ENCODE peak calls at places on chromosome 18, in seven cellular contexts. One of them, this sample, is unnamed.

GRCh38 chr18:69843047-69843446 is 104.6 kb downstream of the CD226 start:
- DNase-seq in kidney: no peak
- DNase-seq in lower lobe of right lung: no peak
- DNase-seq in neural progenitor cell: no peak
- DNase-seq in heart right ventricle: no peak
- DNase-seq in fibroblast of lung: no peak
- DNase-seq in astrocyte: no peak
- DNase-seq in this sample: no peak

GRCh38 chr18:24089059-24089458 is 49.8 kb upstream of the CABYR start:
- DNase-seq in kidney: no peak
- DNase-seq in lower lobe of right lung: no peak
- DNase-seq in neural progenitor cell: no peak
- DNase-seq in heart right ventricle: peak; percentile 30
- DNase-seq in fibroblast of lung: peak; percentile 19
- DNase-seq in astrocyte: no peak
- DNase-seq in this sample: no peak

GRCh38 chr18:77108001-77108692 is 24.4 kb downstream of the MBP start:
- DNase-seq in kidney: peak; percentile 76
- DNase-seq in lower lobe of right lung: no peak
- DNase-seq in neural progenitor cell: peak; percentile 26
- DNase-seq in heart right ventricle: no peak
- DNase-seq in fibroblast of lung: peak; percentile 97
- DNase-seq in astrocyte: peak; percentile 94
- DNase-seq in this sample: no peak

GRCh38 chr18:67531929-67532328 is 15.4 kb upstream of the DSEL start:
- DNase-seq in kidney: no peak
- DNase-seq in lower lobe of right lung: no peak
- DNase-seq in neural progenitor cell: no peak
- DNase-seq in heart right ventricle: no peak
- DNase-seq in fibroblast of lung: no peak
- DNase-seq in astrocyte: no peak
- DNase-seq in this sample: no peak

GRCh38 chr18:76588591-76589303 is 93.7 kb upstream of the ZNF516 start:
- DNase-seq in kidney: no peak
- DNase-seq in lower lobe of right lung: no peak
- DNase-seq in neural progenitor cell: peak; percentile 27
- DNase-seq in heart right ventricle: no peak
- DNase-seq in fibroblast of lung: no peak
- DNase-seq in astrocyte: peak; percentile 24
- DNase-seq in this sample: no peak

GRCh38 chr18:29840101-29840500 is 1202.4 kb downstream of the DSC3 start:
- DNase-seq in kidney: no peak
- DNase-seq in lower lobe of right lung: no peak
- DNase-seq in neural progenitor cell: no peak
- DNase-seq in heart right ventricle: no peak
- DNase-seq in fibroblast of lung: peak; percentile 39
- DNase-seq in astrocyte: peak; percentile 75
- DNase-seq in this sample: no peak

GRCh38 chr18:44588466-44588865 is 92.2 kb upstream of the SETBP1 start:
- DNase-seq in kidney: no peak
- DNase-seq in lower lobe of right lung: no peak
- DNase-seq in neural progenitor cell: no peak
- DNase-seq in heart right ventricle: no peak
- DNase-seq in fibroblast of lung: peak; percentile 23
- DNase-seq in astrocyte: no peak
- DNase-seq in this sample: no peak

GRCh38 chr18:80147418-80148315 is 38.6 kb downstream of the ADNP2 start:
- DNase-seq in kidney: peak; percentile 94
- DNase-seq in lower lobe of right lung: peak; percentile 84
- DNase-seq in neural progenitor cell: peak; percentile 51
- DNase-seq in heart right ventricle: peak; percentile 86
- DNase-seq in fibroblast of lung: peak; percentile 76
- DNase-seq in astrocyte: peak; percentile 73
- DNase-seq in this sample: peak; percentile 76

GRCh38 chr18:75201273-75201898 is 7.6 kb downstream of the PTGR3 start:
- DNase-seq in kidney: no peak
- DNase-seq in lower lobe of right lung: no peak
- DNase-seq in neural progenitor cell: no peak
- DNase-seq in heart right ventricle: no peak
- DNase-seq in fibroblast of lung: no peak
- DNase-seq in astrocyte: no peak
- DNase-seq in this sample: no peak

GRCh38 chr18:35750929-35751328 is 169.4 kb downstream of the GALNT1 start:
- DNase-seq in kidney: no peak
- DNase-seq in lower lobe of right lung: no peak
- DNase-seq in neural progenitor cell: no peak
- DNase-seq in heart right ventricle: no peak
- DNase-seq in fibroblast of lung: no peak
- DNase-seq in astrocyte: no peak
- DNase-seq in this sample: no peak

GRCh38 chr18:35749701-35750100 is 168.2 kb downstream of the GALNT1 start:
- DNase-seq in kidney: no peak
- DNase-seq in lower lobe of right lung: no peak
- DNase-seq in neural progenitor cell: no peak
- DNase-seq in heart right ventricle: no peak
- DNase-seq in fibroblast of lung: no peak
- DNase-seq in astrocyte: no peak
- DNase-seq in this sample: no peak

GRCh38 chr18:35746826-35747339 is 165.3 kb downstream of the GALNT1 start:
- DNase-seq in kidney: no peak
- DNase-seq in lower lobe of right lung: no peak
- DNase-seq in neural progenitor cell: no peak
- DNase-seq in heart right ventricle: no peak
- DNase-seq in fibroblast of lung: no peak
- DNase-seq in astrocyte: no peak
- DNase-seq in this sample: no peak

GRCh38 chr18:35745814-35746213 is 164.3 kb downstream of the GALNT1 start:
- DNase-seq in kidney: no peak
- DNase-seq in lower lobe of right lung: no peak
- DNase-seq in neural progenitor cell: no peak
- DNase-seq in heart right ventricle: no peak
- DNase-seq in fibroblast of lung: no peak
- DNase-seq in astrocyte: no peak
- DNase-seq in this sample: no peak

GRCh38 chr18:35747894-35748472 is 166.4 kb downstream of the GALNT1 start:
- DNase-seq in kidney: no peak
- DNase-seq in lower lobe of right lung: no peak
- DNase-seq in neural progenitor cell: peak; percentile 15
- DNase-seq in heart right ventricle: no peak
- DNase-seq in fibroblast of lung: no peak
- DNase-seq in astrocyte: no peak
- DNase-seq in this sample: no peak
- H3K27ac ChIP-seq in kidney: no peak overlapping the region
- H3K27ac ChIP-seq in lower lobe of right lung: no peak overlapping the region
- H3K27ac ChIP-seq in neural progenitor cell: no peak overlapping the region
- H3K27ac ChIP-seq in heart right ventricle: no peak overlapping the region
- H3K27ac ChIP-seq in fibroblast of lung: no peak overlapping the region
- H3K27ac ChIP-seq in astrocyte: no peak overlapping the region
- H3K27ac ChIP-seq in this sample: no peak overlapping the region

DNA sequence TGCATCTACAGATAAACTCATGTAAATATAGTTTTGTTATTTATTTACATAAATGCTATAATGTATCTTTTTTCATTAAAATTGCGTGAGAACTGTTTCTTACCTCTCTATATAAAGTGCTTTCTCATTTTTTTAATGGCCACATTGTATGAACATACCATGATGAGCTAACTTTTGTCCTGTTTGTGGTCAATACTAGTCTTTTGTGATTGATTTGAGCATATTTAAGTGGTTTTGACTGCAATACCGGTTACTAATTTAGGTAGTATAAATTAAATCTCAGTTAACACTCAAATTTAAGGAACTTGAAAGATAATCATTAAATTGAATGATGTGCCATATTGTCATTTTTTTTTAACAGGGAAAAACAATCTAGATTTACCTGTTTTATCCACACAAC is 108.2 kb downstream of the HAUS1 start:
- DNase-seq in kidney: no peak
- DNase-seq in lower lobe of right lung: no peak
- DNase-seq in neural progenitor cell: no peak
- DNase-seq in heart right ventricle: no peak
- DNase-seq in fibroblast of lung: no peak
- DNase-seq in astrocyte: no peak
- DNase-seq in this sample: no peak
- H3K27ac ChIP-seq in kidney: no peak overlapping the region
- H3K27ac ChIP-seq in lower lobe of right lung: no peak overlapping the region
- H3K27ac ChIP-seq in neural progenitor cell: no peak overlapping the region
- H3K27ac ChIP-seq in heart right ventricle: no peak overlapping the region
- H3K27ac ChIP-seq in fibroblast of lung: no peak overlapping the region
- H3K27ac ChIP-seq in astrocyte: no peak overlapping the region
- H3K27ac ChIP-seq in this sample: peak overlapping the region; percentile 4

GRCh38 chr18:3044931-3045698 is 32.2 kb upstream of the LPIN2 start:
- DNase-seq in kidney: no peak
- DNase-seq in lower lobe of right lung: peak; percentile 69
- DNase-seq in neural progenitor cell: no peak
- DNase-seq in heart right ventricle: peak; percentile 33
- DNase-seq in fibroblast of lung: no peak
- DNase-seq in astrocyte: no peak
- DNase-seq in this sample: no peak
- H3K27ac ChIP-seq in kidney: no peak overlapping the region
- H3K27ac ChIP-seq in lower lobe of right lung: peak overlapping the region; percentile 37
- H3K27ac ChIP-seq in neural progenitor cell: no peak overlapping the region
- H3K27ac ChIP-seq in heart right ventricle: no peak overlapping the region
- H3K27ac ChIP-seq in fibroblast of lung: no peak overlapping the region
- H3K27ac ChIP-seq in astrocyte: no peak overlapping the region
- H3K27ac ChIP-seq in this sample: no peak overlapping the region

GRCh38 chr18:59279722-59280121 is 6.5 kb upstream of the RAX start:
- DNase-seq in kidney: no peak
- DNase-seq in lower lobe of right lung: no peak
- DNase-seq in neural progenitor cell: no peak
- DNase-seq in heart right ventricle: no peak
- DNase-seq in fibroblast of lung: no peak
- DNase-seq in astrocyte: no peak
- DNase-seq in this sample: no peak
- H3K27ac ChIP-seq in kidney: no peak overlapping the region
- H3K27ac ChIP-seq in lower lobe of right lung: no peak overlapping the region
- H3K27ac ChIP-seq in neural progenitor cell: no peak overlapping the region
- H3K27ac ChIP-seq in heart right ventricle: no peak overlapping the region
- H3K27ac ChIP-seq in fibroblast of lung: no peak overlapping the region
- H3K27ac ChIP-seq in astrocyte: no peak overlapping the region
- H3K27ac ChIP-seq in this sample: no peak overlapping the region

GRCh38 chr18:28606686-28607085 is 429.8 kb upstream of the CDH2 start:
- DNase-seq in kidney: no peak
- DNase-seq in lower lobe of right lung: no peak
- DNase-seq in neural progenitor cell: no peak
- DNase-seq in heart right ventricle: no peak
- DNase-seq in fibroblast of lung: no peak
- DNase-seq in astrocyte: no peak
- DNase-seq in this sample: no peak
- H3K27ac ChIP-seq in kidney: no peak overlapping the region
- H3K27ac ChIP-seq in lower lobe of right lung: no peak overlapping the region
- H3K27ac ChIP-seq in neural progenitor cell: no peak overlapping the region
- H3K27ac ChIP-seq in heart right ventricle: no peak overlapping the region
- H3K27ac ChIP-seq in fibroblast of lung: no peak overlapping the region
- H3K27ac ChIP-seq in astrocyte: no peak overlapping the region
- H3K27ac ChIP-seq in this sample: no peak overlapping the region

GRCh38 chr18:9739516-9739915 is 31.4 kb downstream of the RAB31 start:
- DNase-seq in kidney: no peak
- DNase-seq in lower lobe of right lung: no peak
- DNase-seq in neural progenitor cell: no peak
- DNase-seq in heart right ventricle: no peak
- DNase-seq in fibroblast of lung: no peak
- DNase-seq in astrocyte: no peak
- DNase-seq in this sample: no peak
- H3K27ac ChIP-seq in kidney: no peak overlapping the region
- H3K27ac ChIP-seq in lower lobe of right lung: no peak overlapping the region
- H3K27ac ChIP-seq in neural progenitor cell: no peak overlapping the region
- H3K27ac ChIP-seq in heart right ventricle: peak overlapping the region; percentile 84
- H3K27ac ChIP-seq in fibroblast of lung: no peak overlapping the region
- H3K27ac ChIP-seq in astrocyte: no peak overlapping the region
- H3K27ac ChIP-seq in this sample: no peak overlapping the region

GRCh38 chr18:22324191-22325131 is 93.3 kb downstream of the CTAGE1 start:
- DNase-seq in kidney: peak; percentile 87
- DNase-seq in lower lobe of right lung: peak; percentile 79
- DNase-seq in neural progenitor cell: peak; percentile 83
- DNase-seq in heart right ventricle: peak; percentile 78
- DNase-seq in fibroblast of lung: peak; percentile 34
- DNase-seq in astrocyte: peak; percentile 15
- DNase-seq in this sample: no peak
- H3K27ac ChIP-seq in kidney: no peak overlapping the region
- H3K27ac ChIP-seq in lower lobe of right lung: peak overlapping the region; percentile 20
- H3K27ac ChIP-seq in neural progenitor cell: no peak overlapping the region
- H3K27ac ChIP-seq in heart right ventricle: peak overlapping the region; percentile 73
- H3K27ac ChIP-seq in fibroblast of lung: no peak overlapping the region
- H3K27ac ChIP-seq in astrocyte: no peak overlapping the region
- H3K27ac ChIP-seq in this sample: no peak overlapping the region